ENCODE peak calls at places on chromosome 22, in eight cellular contexts. L is Calu3; X is dorsolateral prefrontal cortex; Z is NCI-H1694; Y is amniotic stem cell; H is A549; G is GM04504; O is activated CD4-positive, alpha-beta T cell treated with anti-CD3 and anti-CD28 coated beads, Interleukin-2, amount 50 U/mL, for 24 hours. R is an unnamed sample.

GRCh38 chr22:43151251-43152000 is at the start of gene TSPO:
- DNase-seq in Z (no peak), O (peak; percentile 29), Y (peak; percentile 13), L (peak; percentile 67), X (peak; percentile 75), H (peak; percentile 40), G (peak; percentile 30), R (peak; percentile 55)

GRCh38 chr22:36374603-36375024 is 13.2 kb downstream of the MYH9 start:
- DNase-seq in L (peak; percentile 80), Y (no peak), X (no peak), O (peak; percentile 55), G (no peak), Z (no peak), H (peak; percentile 73), R (no peak)

GRCh38 chr22:10741210-10741609 is 4786.8 kb upstream of the OR11H1 start:
- DNase-seq in G (no peak), X (no peak), Z (no peak), L (no peak), H (no peak), Y (no peak), O (no peak), R (no peak)

GRCh38 chr22:23402275-23403151 is 177.6 kb downstream of the IGLL1 start:
- DNase-seq in G (no peak), X (peak; percentile 62), H (peak; percentile 82), O (peak; percentile 17), Z (no peak), Y (no peak), L (peak; percentile 88), R (no peak)

GRCh38 chr22:17097062-17097461 is 12.3 kb downstream of the IL17RA start:
- DNase-seq in Z (peak; percentile 19), Y (no peak), O (no peak), H (no peak), X (no peak), G (no peak), L (no peak), R (no peak)

GRCh38 chr22:19132153-19132552 is 1.0 kb downstream of the TSSK2 start:
- DNase-seq in H (no peak), O (no peak), Z (no peak), L (no peak), G (no peak), Y (no peak), X (no peak), R (no peak)

GRCh38 chr22:35205956-35206355 is 51.3 kb upstream of the HMGXB4 start:
- DNase-seq in O (no peak), L (no peak), G (no peak), Z (no peak), Y (no peak), H (no peak), X (no peak), R (no peak)

GRCh38 chr22:48758021-48758561 is 1069.6 kb downstream of the BRD1 start:
- DNase-seq in H (no peak), X (peak; percentile 24), L (no peak), G (no peak), O (no peak), Y (no peak), Z (no peak), R (no peak)

GRCh38 chr22:47018010-47018910 is 255.8 kb downstream of the TBC1D22A start:
- DNase-seq in H (no peak), O (no peak), Y (no peak), G (no peak), X (peak; percentile 31), Z (no peak), L (no peak), R (no peak)

GRCh38 chr22:23796461-23796860 is 9.7 kb downstream of the SMARCB1 start:
- DNase-seq in Y (no peak), Z (no peak), H (no peak), G (peak; percentile 73), L (no peak), X (no peak), O (no peak), R (no peak)

GRCh38 chr22:37827056-37827455 is 3.9 kb downstream of the GALR3 start:
- DNase-seq in O (no peak), Y (no peak), L (no peak), Z (peak; percentile 41), G (no peak), X (peak; percentile 75), H (no peak), R (no peak)

GRCh38 chr22:49930596-49931412 is 12.4 kb downstream of the CRELD2 start:
- DNase-seq in L (peak; percentile 91), Z (peak; percentile 41), O (peak; percentile 43), G (peak; percentile 51), H (peak; percentile 77), Y (no peak), X (peak; percentile 72), R (no peak)

GRCh38 chr22:31556627-31557203 is 60.4 kb downstream of the SFI1 start:
- DNase-seq in H (peak; percentile 16), Y (no peak), O (peak; percentile 17), X (no peak), Z (peak; percentile 36), L (peak; percentile 19), G (peak; percentile 14), R (no peak)

GRCh38 chr22:28381427-28382167 is 298.0 kb downstream of the TTC28 start:
- DNase-seq in X (no peak), L (no peak), G (no peak), Z (no peak), O (no peak), H (no peak), Y (no peak), R (no peak)

GRCh38 chr22:39446239-39446721 is 10.5 kb upstream of the MGAT3 start:
- DNase-seq in X (no peak), Y (no peak), G (no peak), Z (no peak), L (no peak), O (no peak), H (no peak), R (no peak)